ENCODE peak calls at places on chromosomes 7 and 10, in five cellular contexts. One of them, this sample, is unnamed. For H3K4me1, the result is how much of the 10 kb centered on the place peaks cover.

GRCh38 chr7:70620333-70621055 is 511.4 kb upstream of the GALNT17 start:
- DNase-seq in cardiac muscle cell: no peak
- DNase-seq in trophoblast cell: no peak
- DNase-seq in psoas muscle: no peak
- DNase-seq in aorta: no peak
- DNase-seq in this sample: no peak

GRCh38 chr7:20260219-20260618 is 43.0 kb upstream of the MACC1 start:
- DNase-seq in cardiac muscle cell: peak
- DNase-seq in trophoblast cell: no peak
- DNase-seq in psoas muscle: no peak
- DNase-seq in aorta: no peak
- DNase-seq in this sample: no peak

GRCh38 chr7:54811925-54812264 is 52.9 kb upstream of the SEC61G start:
- DNase-seq in cardiac muscle cell: peak
- DNase-seq in trophoblast cell: no peak
- DNase-seq in psoas muscle: no peak
- DNase-seq in aorta: no peak
- DNase-seq in this sample: peak

GRCh38 chr7:3399858-3400257 is 98.8 kb downstream of the SDK1 start:
- DNase-seq in cardiac muscle cell: peak
- DNase-seq in trophoblast cell: peak
- DNase-seq in psoas muscle: no peak
- DNase-seq in aorta: no peak
- DNase-seq in this sample: no peak

GRCh38 chr10:10914129-10914528 is 103.5 kb upstream of the CELF2 start:
- DNase-seq in cardiac muscle cell: peak
- DNase-seq in trophoblast cell: no peak
- DNase-seq in psoas muscle: no peak
- DNase-seq in aorta: no peak
- DNase-seq in this sample: no peak

GRCh38 chr10:123637326-123637880 is 28.8 kb upstream of the GPR26 start:
- DNase-seq in cardiac muscle cell: no peak
- DNase-seq in trophoblast cell: no peak
- DNase-seq in psoas muscle: no peak
- DNase-seq in aorta: no peak
- DNase-seq in this sample: no peak

GRCh38 chr10:78472542-78472890 is 438.9 kb downstream of the RPS24 start:
- DNase-seq in cardiac muscle cell: no peak
- DNase-seq in trophoblast cell: no peak
- DNase-seq in psoas muscle: no peak
- DNase-seq in aorta: no peak
- DNase-seq in this sample: no peak

GRCh38 chr10:16799621-16800020 is 17.6 kb downstream of the RSU1 start:
- DNase-seq in cardiac muscle cell: no peak
- DNase-seq in trophoblast cell: peak
- DNase-seq in psoas muscle: peak
- DNase-seq in aorta: no peak
- DNase-seq in this sample: no peak

GRCh38 chr7:142412551-142413193 is 154.8 kb upstream of the PRSS58 start:
- DNase-seq in cardiac muscle cell: peak
- DNase-seq in trophoblast cell: peak
- DNase-seq in psoas muscle: no peak
- DNase-seq in aorta: no peak
- DNase-seq in this sample: no peak

GRCh38 chr10:95034401-95034800 is 34.9 kb downstream of the CYP2C8 start:
- DNase-seq in cardiac muscle cell: no peak
- DNase-seq in trophoblast cell: no peak
- DNase-seq in psoas muscle: no peak
- DNase-seq in aorta: no peak
- DNase-seq in this sample: no peak

GRCh38 chr10:3935141-3935540 is 150.1 kb upstream of the KLF6 start:
- DNase-seq in cardiac muscle cell: peak
- DNase-seq in trophoblast cell: no peak
- DNase-seq in psoas muscle: peak
- DNase-seq in aorta: peak
- DNase-seq in this sample: no peak

GRCh38 chr7:77837275-77837674 is 38.7 kb downstream of the PHTF2 start:
- DNase-seq in cardiac muscle cell: no peak
- DNase-seq in trophoblast cell: no peak
- DNase-seq in psoas muscle: no peak
- DNase-seq in aorta: no peak
- DNase-seq in this sample: no peak

GRCh38 chr10:125479059-125479458 is 203.9 kb downstream of the TEX36 start:
- DNase-seq in cardiac muscle cell: no peak
- DNase-seq in trophoblast cell: no peak
- DNase-seq in psoas muscle: no peak
- DNase-seq in aorta: no peak
- DNase-seq in this sample: no peak

GRCh38 chr7:93374345-93374940 is 142.3 kb downstream of the VPS50 start:
- DNase-seq in cardiac muscle cell: peak
- DNase-seq in trophoblast cell: peak
- DNase-seq in psoas muscle: no peak
- DNase-seq in aorta: no peak
- DNase-seq in this sample: no peak

GRCh38 chr7:155965010-155965409 is 152.7 kb upstream of the SHH start:
- DNase-seq in cardiac muscle cell: no peak
- DNase-seq in trophoblast cell: no peak
- DNase-seq in psoas muscle: no peak
- DNase-seq in aorta: no peak
- DNase-seq in this sample: no peak

GRCh38 chr10:110789604-110790428 is 81.9 kb upstream of the PDCD4 start:
- DNase-seq in cardiac muscle cell: no peak
- DNase-seq in trophoblast cell: no peak
- DNase-seq in psoas muscle: no peak
- DNase-seq in aorta: no peak
- DNase-seq in this sample: no peak
- H3K4me1 ChIP-seq in cardiac muscle cell: half or more
- H3K4me1 ChIP-seq in trophoblast cell: under half
- H3K4me1 ChIP-seq in psoas muscle: under half
- H3K4me1 ChIP-seq in aorta: under half
- H3K4me1 ChIP-seq in this sample: under half

GRCh38 chr10:87915989-87916388 is 52.6 kb downstream of the PTEN start:
- DNase-seq in cardiac muscle cell: peak
- DNase-seq in trophoblast cell: no peak
- DNase-seq in psoas muscle: no peak
- DNase-seq in aorta: peak
- DNase-seq in this sample: peak
- H3K27ac ChIP-seq in cardiac muscle cell: no peak
- H3K27ac ChIP-seq in trophoblast cell: no peak
- H3K27ac ChIP-seq in psoas muscle: no peak
- H3K27ac ChIP-seq in aorta: no peak
- H3K27ac ChIP-seq in this sample: no peak

GRCh38 chr10:21526184-21526951 is 886 bp upstream of the SKIDA1 start:
- DNase-seq in cardiac muscle cell: peak
- DNase-seq in trophoblast cell: peak
- DNase-seq in psoas muscle: peak
- DNase-seq in aorta: peak
- DNase-seq in this sample: peak

GRCh38 chr10:21524131-21524525 is 1.4 kb downstream of the SKIDA1 start:
- DNase-seq in cardiac muscle cell: no peak
- DNase-seq in trophoblast cell: no peak
- DNase-seq in psoas muscle: no peak
- DNase-seq in aorta: no peak
- DNase-seq in this sample: no peak

GRCh38 chr10:21524526-21525366 is 736 bp downstream of the SKIDA1 start:
- DNase-seq in cardiac muscle cell: peak
- DNase-seq in trophoblast cell: no peak
- DNase-seq in psoas muscle: no peak
- DNase-seq in aorta: no peak
- DNase-seq in this sample: no peak

GRCh38 chr10:21526952-21527633 is 1.6 kb upstream of the SKIDA1 start:
- DNase-seq in cardiac muscle cell: peak
- DNase-seq in trophoblast cell: peak
- DNase-seq in psoas muscle: peak
- DNase-seq in aorta: peak
- DNase-seq in this sample: peak

DNA sequence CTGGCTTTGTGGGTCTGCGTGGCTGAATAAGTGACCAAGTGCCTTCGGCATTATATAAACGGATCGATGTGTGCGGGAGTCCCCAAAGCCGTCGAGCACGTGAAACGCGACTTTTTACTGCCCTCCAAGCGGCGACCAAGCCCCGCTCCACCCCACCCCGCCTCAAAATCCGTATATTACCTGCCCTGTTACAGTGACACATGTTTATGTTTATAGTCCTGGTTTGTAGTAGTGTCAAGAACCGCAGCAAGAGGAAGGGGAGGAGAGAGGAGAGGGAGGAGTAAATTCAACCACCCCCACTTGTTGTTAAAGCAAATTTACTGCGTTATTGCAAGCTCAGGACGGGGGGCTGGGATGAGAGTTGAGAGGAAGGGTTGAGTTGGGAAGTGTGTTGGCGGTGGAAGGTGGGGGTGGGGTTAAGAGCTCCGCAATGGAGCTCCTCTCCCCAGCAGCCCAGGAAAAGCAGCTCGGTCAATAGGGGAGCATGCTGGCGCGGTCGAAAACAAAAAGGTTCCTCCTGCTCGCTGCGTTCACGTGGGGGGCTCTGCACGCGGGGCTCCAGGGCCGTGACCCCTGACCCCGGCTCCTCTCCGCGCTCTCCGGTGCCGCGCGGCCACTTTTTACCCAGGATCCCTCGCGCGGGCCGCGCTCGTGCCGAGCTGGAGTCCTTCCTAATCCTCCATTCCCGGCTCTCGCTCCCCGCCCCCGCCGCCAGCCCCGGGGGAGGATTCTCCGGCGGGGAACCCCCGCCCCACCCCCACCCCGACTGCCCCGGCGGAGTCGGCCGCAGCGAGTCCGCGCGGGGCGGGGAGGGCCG is at the start of gene SKIDA1:
- DNase-seq in cardiac muscle cell: peak
- DNase-seq in trophoblast cell: peak
- DNase-seq in psoas muscle: peak
- DNase-seq in aorta: peak
- DNase-seq in this sample: peak
- H3K4me1 ChIP-seq in cardiac muscle cell: half or more
- H3K4me1 ChIP-seq in trophoblast cell: under half
- H3K4me1 ChIP-seq in psoas muscle: under half
- H3K4me1 ChIP-seq in aorta: under half
- H3K4me1 ChIP-seq in this sample: under half

GRCh38 chr7:132417037-132417906 is 159.0 kb downstream of the PLXNA4 start:
- DNase-seq in cardiac muscle cell: peak
- DNase-seq in trophoblast cell: no peak
- DNase-seq in psoas muscle: no peak
- DNase-seq in aorta: no peak
- DNase-seq in this sample: no peak

GRCh38 chr7:132420527-132420926 is 155.7 kb downstream of the PLXNA4 start:
- DNase-seq in cardiac muscle cell: peak
- DNase-seq in trophoblast cell: no peak
- DNase-seq in psoas muscle: no peak
- DNase-seq in aorta: no peak
- DNase-seq in this sample: no peak

GRCh38 chr7:132418840-132419239 is 157.4 kb downstream of the PLXNA4 start:
- DNase-seq in cardiac muscle cell: no peak
- DNase-seq in trophoblast cell: no peak
- DNase-seq in psoas muscle: no peak
- DNase-seq in aorta: no peak
- DNase-seq in this sample: no peak

GRCh38 chr7:132422502-132423101 is 153.7 kb downstream of the PLXNA4 start:
- DNase-seq in cardiac muscle cell: no peak
- DNase-seq in trophoblast cell: no peak
- DNase-seq in psoas muscle: peak
- DNase-seq in aorta: no peak
- DNase-seq in this sample: no peak

GRCh38 chr7:132419538-132419937 is 156.7 kb downstream of the PLXNA4 start:
- DNase-seq in cardiac muscle cell: peak
- DNase-seq in trophoblast cell: no peak
- DNase-seq in psoas muscle: no peak
- DNase-seq in aorta: no peak
- DNase-seq in this sample: no peak
- H3K27ac ChIP-seq in cardiac muscle cell: peak
- H3K27ac ChIP-seq in trophoblast cell: no peak
- H3K27ac ChIP-seq in psoas muscle: no peak
- H3K27ac ChIP-seq in aorta: no peak
- H3K27ac ChIP-seq in this sample: no peak

GRCh38 chr10:28179490-28180099 is 123.3 kb downstream of the MPP7 start:
- DNase-seq in cardiac muscle cell: peak
- DNase-seq in trophoblast cell: peak
- DNase-seq in psoas muscle: no peak
- DNase-seq in aorta: no peak
- DNase-seq in this sample: no peak

GRCh38 chr10:28181478-28182096 is 121.3 kb downstream of the MPP7 start:
- DNase-seq in cardiac muscle cell: no peak
- DNase-seq in trophoblast cell: no peak
- DNase-seq in psoas muscle: no peak
- DNase-seq in aorta: no peak
- DNase-seq in this sample: no peak

GRCh38 chr10:28180654-28181053 is 122.2 kb downstream of the MPP7 start:
- DNase-seq in cardiac muscle cell: no peak
- DNase-seq in trophoblast cell: no peak
- DNase-seq in psoas muscle: no peak
- DNase-seq in aorta: no peak
- DNase-seq in this sample: no peak

GRCh38 chr10:28179006-28179405 is 123.9 kb downstream of the MPP7 start:
- DNase-seq in cardiac muscle cell: no peak
- DNase-seq in trophoblast cell: no peak
- DNase-seq in psoas muscle: no peak
- DNase-seq in aorta: no peak
- DNase-seq in this sample: no peak

DNA sequence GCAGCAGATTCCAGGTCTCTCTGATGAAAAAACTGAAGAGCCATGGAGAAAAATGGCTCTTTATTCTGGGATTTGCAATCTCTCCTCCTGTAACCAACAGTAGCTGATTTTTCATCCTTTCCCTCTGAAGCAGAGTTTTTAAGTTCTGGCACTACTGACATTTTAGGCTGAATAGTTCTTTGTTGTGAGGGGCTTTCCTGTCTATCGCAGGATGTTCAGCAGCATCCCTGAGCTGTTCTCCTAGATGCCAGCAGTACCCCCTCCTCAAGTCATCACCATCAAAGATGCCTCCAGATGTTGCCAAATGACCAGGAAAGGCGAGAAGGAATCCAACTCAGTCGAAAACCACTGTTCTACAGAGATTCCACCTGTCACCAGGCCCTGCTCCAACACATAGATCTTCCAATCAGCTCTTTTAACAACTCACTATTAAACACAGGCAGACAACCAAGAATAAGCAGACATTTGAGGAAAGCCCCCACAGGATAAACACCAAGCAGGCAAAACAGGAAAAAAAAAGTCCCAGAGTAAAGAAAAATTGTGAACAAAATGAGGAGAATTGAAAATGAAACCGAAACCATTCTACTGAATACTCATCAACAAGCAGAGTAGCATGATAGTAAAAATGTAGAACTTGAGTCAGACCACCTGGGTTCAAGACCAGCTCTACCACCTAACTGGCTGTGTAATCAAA is 124.8 kb downstream of the MPP7 start:
- DNase-seq in cardiac muscle cell: no peak
- DNase-seq in trophoblast cell: no peak
- DNase-seq in psoas muscle: no peak
- DNase-seq in aorta: no peak
- DNase-seq in this sample: no peak
- H3K4me1 ChIP-seq in cardiac muscle cell: under half
- H3K4me1 ChIP-seq in trophoblast cell: under half
- H3K4me1 ChIP-seq in psoas muscle: under half
- H3K4me1 ChIP-seq in aorta: under half
- H3K4me1 ChIP-seq in this sample: under half

DNA sequence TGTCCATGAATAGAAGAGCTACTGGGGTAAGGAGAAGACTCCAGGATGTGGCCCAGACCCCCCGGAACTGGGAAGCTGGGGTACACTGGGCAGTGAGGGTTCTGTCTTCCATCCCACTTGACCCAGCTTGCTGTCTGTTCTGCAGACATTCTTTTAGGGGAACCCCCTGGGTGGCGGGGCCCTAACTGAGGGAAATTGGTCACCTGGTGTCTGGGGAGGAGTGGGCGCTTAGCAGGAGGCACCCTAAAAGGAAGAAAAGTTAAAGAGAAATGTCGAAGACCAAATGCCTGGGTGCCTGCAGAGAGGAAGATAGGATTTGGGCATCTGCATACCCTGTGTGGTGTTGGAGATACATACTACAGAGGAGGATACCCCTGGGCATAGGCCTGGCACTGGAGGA is 1.0 kb downstream of the AP1S1 start:
- DNase-seq in cardiac muscle cell: no peak
- DNase-seq in trophoblast cell: no peak
- DNase-seq in psoas muscle: no peak
- DNase-seq in aorta: no peak
- DNase-seq in this sample: no peak
- H3K27ac ChIP-seq in cardiac muscle cell: no peak
- H3K27ac ChIP-seq in trophoblast cell: peak
- H3K27ac ChIP-seq in psoas muscle: no peak
- H3K27ac ChIP-seq in aorta: no peak
- H3K27ac ChIP-seq in this sample: no peak

This sample was measured in upper lobe of left lung.